ENCODE peak calls at places on chromosomes 11 and 22, in four cellular contexts. O is ACHN; D is activated T-helper 1 cell treated with anti-CD3 and anti-CD28 coated beads, Interleukin-2, amount 50 U/mL, for 16 hours; B is activated naive CD4-positive, alpha-beta T cell. I is an unnamed sample.
A peak's percentile ranks its signal among the peaks of the same experiment; 100 is the strongest.

GRCh38 chr11:108632041-108632440 is 32.8 kb upstream of the DDX10 start:
- DNase-seq in O (no peak), B (no peak), D (no peak), I (no peak)

GRCh38 chr11:62030071-62030684 is 62.7 kb upstream of the FTH1 start:
- DNase-seq in O (no peak), B (no peak), D (no peak), I (no peak)

GRCh38 chr11:45906965-45907591 is at the start of gene FREY1:
- DNase-seq in B (no peak), D (no peak), O (no peak), I (no peak)

GRCh38 chr11:67303989-67304411 is 670 bp downstream of the SSH3 start:
- DNase-seq in B (no peak), D (no peak), O (no peak), I (peak; percentile 34)

GRCh38 chr11:47551086-47551485 is 1.8 kb downstream of the CELF1 start:
- DNase-seq in D (no peak), B (no peak), O (peak; percentile 50), I (no peak)

GRCh38 chr22:49320714-49321476 is 506.8 kb downstream of the BRD1 start:
- DNase-seq in D (no peak), B (no peak), O (no peak), I (no peak)

GRCh38 chr11:129960216-129961214 is 42.1 kb downstream of the PRDM10 start:
- DNase-seq in B (no peak), O (peak; percentile 84), D (no peak), I (no peak)

GRCh38 chr22:20249797-20250354 is 18.2 kb downstream of the RTN4R start:
- DNase-seq in O (no peak), D (no peak), B (no peak), I (no peak)

GRCh38 chr11:56849250-56849649 is 100.8 kb upstream of the OR9G4 start:
- DNase-seq in D (no peak), O (no peak), B (no peak), I (no peak)

GRCh38 chr11:125441648-125442410 is 54.2 kb downstream of the FEZ1 start:
- DNase-seq in B (no peak), O (no peak), D (no peak), I (no peak)

GRCh38 chr11:113828186-113828585 is 47.2 kb downstream of the USP28 start:
- DNase-seq in B (no peak), D (no peak), O (no peak), I (no peak)

GRCh38 chr11:22338465-22338810 is 257 bp downstream of the SLC17A6 start:
- DNase-seq in B (no peak), D (no peak), O (no peak), I (no peak)

GRCh38 chr11:76800466-76801200 is 17.5 kb downstream of the TSKU start:
- DNase-seq in D (no peak), B (no peak), O (no peak), I (peak; percentile 20)

GRCh38 chr11:133153031-133153430 is 379.3 kb downstream of the OPCML start:
- DNase-seq in D (no peak), B (no peak), O (no peak), I (no peak)

GRCh38 chr11:47186937-47187681 is 875 bp upstream of the PACSIN3 start:
- DNase-seq in O (peak; percentile 62), B (no peak), D (no peak), I (peak; percentile 45)

GRCh38 chr11:2699185-2699530 is 636 bp downstream of the KCNQ1OT1 start:
- DNase-seq in D (no peak), O (peak; percentile 25), B (no peak), I (peak; percentile 30)

GRCh38 chr22:50115693-50116092 is 25.9 kb downstream of the MOV10L1 start:
- DNase-seq in O (no peak), B (no peak), D (no peak), I (no peak)

GRCh38 chr22:38490915-38491314 is 15.2 kb downstream of the DDX17 start:
- DNase-seq in B (no peak), D (no peak), O (peak; percentile 34), I (peak; percentile 82)

GRCh38 chr11:19864141-19865120 is 151.8 kb downstream of the NAV2 start:
- DNase-seq in B (no peak), D (no peak), O (no peak), I (no peak)

GRCh38 chr11:74138572-74138971 is 32.2 kb downstream of the C2CD3 start:
- DNase-seq in O (peak; percentile 95), B (no peak), D (no peak), I (peak; percentile 48)

GRCh38 chr11:128548655-128549255 is 38.6 kb downstream of the ETS1 start:
- DNase-seq in B (no peak), D (no peak), O (no peak), I (peak; percentile 62)

GRCh38 chr11:61885784-61886580 is 5.4 kb downstream of the FADS3 start:
- DNase-seq in B (no peak), D (no peak), O (no peak), I (no peak)

GRCh38 chr22:38766076-38766777 is 10.4 kb upstream of the SUN2 start:
- DNase-seq in O (peak; percentile 71), B (no peak), D (no peak), I (peak; percentile 77)

GRCh38 chr22:40381461-40381860 is 11.1 kb downstream of the SGSM3 start:
- DNase-seq in D (no peak), O (no peak), B (no peak), I (no peak)

GRCh38 chr11:102220728-102221467 is 96.4 kb upstream of the BIRC3 start:
- DNase-seq in O (no peak), B (no peak), D (no peak), I (no peak)

GRCh38 chr11:12979928-12980689 is 29.0 kb upstream of the RASSF10 start:
- DNase-seq in D (no peak), O (no peak), B (no peak), I (no peak)

GRCh38 chr11:73218106-73218829 is at the start of gene P2RY2:
- DNase-seq in D (no peak), O (peak; percentile 61), B (no peak), I (peak; percentile 93)

GRCh38 chr11:112941096-112941495 is 20.1 kb upstream of the NCAM1 start:
- DNase-seq in O (no peak), D (no peak), B (no peak), I (no peak)

GRCh38 chr11:65791719-65792213 is 4.9 kb downstream of the OVOL1 start:
- DNase-seq in O (no peak), B (no peak), D (peak; percentile 40), I (peak; percentile 89)

GRCh38 chr11:33168605-33169240 is 7.4 kb upstream of the CSTF3 start:
- DNase-seq in B (no peak), D (no peak), O (no peak), I (no peak)